ENCODE peak calls at places on chromosomes 12 and 14, in ten cellular contexts. C, F, S, T, V, P, M, D, R and W are unnamed samples.

GRCh38 chr14:39322807-39323206 is 89.1 kb downstream of the MIA2 start:
- DNase-seq in C (no peak), F (no peak), S (no peak), T (no peak), V (no peak), P (no peak), M (no peak), D (no peak), R (no peak), W (no peak)

GRCh38 chr14:104993808-104994591 is 8.4 kb downstream of the CLBA1 start:
- DNase-seq in C (no peak), F (no peak), S (no peak), T (no peak), V (no peak), P (no peak), M (no peak), D (no peak), R (peak), W (no peak)

GRCh38 chr14:37985826-37986470 is 221.8 kb upstream of the SSTR1 start:
- DNase-seq in C (peak), F (peak), S (peak), T (no peak), V (no peak), P (no peak), M (no peak), D (no peak), R (peak), W (peak)

GRCh38 chr12:20798561-20798960 is 11.9 kb upstream of the SLCO1B3 start:
- DNase-seq in C (peak), F (peak), S (no peak), T (no peak), V (no peak), P (no peak), M (no peak), D (no peak), R (no peak), W (peak)

GRCh38 chr14:20696776-20697175 is 8.2 kb downstream of the ANG start:
- DNase-seq in C (no peak), F (no peak), S (no peak), T (no peak), V (no peak), P (no peak), M (no peak), D (no peak), R (no peak), W (no peak)

GRCh38 chr14:63388766-63389431 is 70.2 kb upstream of the GPHB5 start:
- DNase-seq in C (peak), F (peak), S (peak), T (peak), V (peak), P (peak), M (peak), D (peak), R (peak), W (peak)

GRCh38 chr12:84842406-84843013 is 70.1 kb downstream of the SLC6A15 start:
- DNase-seq in C (peak), F (peak), S (no peak), T (no peak), V (no peak), P (no peak), M (peak), D (no peak), R (peak), W (peak)

GRCh38 chr12:105945935-105946334 is 192.8 kb downstream of the NUAK1 start:
- DNase-seq in C (peak), F (peak), S (no peak), T (no peak), V (no peak), P (no peak), M (no peak), D (no peak), R (no peak), W (no peak)

GRCh38 chr12:13889913-13890312 is 91.5 kb downstream of the GRIN2B start:
- DNase-seq in C (no peak), F (no peak), S (no peak), T (no peak), V (no peak), P (no peak), M (no peak), D (no peak), R (no peak), W (no peak)

GRCh38 chr14:70237710-70238109 is 49.0 kb upstream of the SLC8A3 start:
- DNase-seq in C (no peak), F (no peak), S (no peak), T (no peak), V (no peak), P (no peak), M (no peak), D (no peak), R (no peak), W (no peak)

GRCh38 chr12:103742349-103742784 is 98.7 kb downstream of the NT5DC3 start:
- DNase-seq in C (no peak), F (no peak), S (no peak), T (no peak), V (no peak), P (peak), M (no peak), D (no peak), R (no peak), W (peak)

GRCh38 chr14:51922624-51923023 is 62.2 kb downstream of the GNG2 start:
- DNase-seq in C (no peak), F (peak), S (no peak), T (no peak), V (no peak), P (no peak), M (no peak), D (no peak), R (no peak), W (no peak)

GRCh38 chr12:25670076-25671055 is 117.3 kb upstream of the LMNTD1 start:
- DNase-seq in C (no peak), F (no peak), S (no peak), T (no peak), V (no peak), P (no peak), M (no peak), D (no peak), R (no peak), W (peak)

GRCh38 chr12:48788852-48789775 is at the start of gene ADCY6:
- DNase-seq in C (peak), F (peak), S (peak), T (peak), V (peak), P (peak), M (peak), D (no peak), R (peak), W (peak)

GRCh38 chr12:75814856-75815754 is 216.5 kb downstream of the PHLDA1 start:
- DNase-seq in C (peak), F (peak), S (no peak), T (no peak), V (no peak), P (no peak), M (peak), D (no peak), R (peak), W (peak)

GRCh38 chr14:77067632-77068514 is 30.2 kb upstream of the CIPC start:
- DNase-seq in C (no peak), F (peak), S (peak), T (peak), V (peak), P (peak), M (peak), D (peak), R (peak), W (peak)

GRCh38 chr12:23810327-23810902 is 139.1 kb downstream of the SOX5 start:
- DNase-seq in C (no peak), F (no peak), S (no peak), T (no peak), V (no peak), P (no peak), M (no peak), D (no peak), R (no peak), W (no peak)

GRCh38 chr12:29395356-29395755 is 14.4 kb upstream of the ERGIC2 start:
- DNase-seq in C (no peak), F (no peak), S (no peak), T (no peak), V (no peak), P (no peak), M (no peak), D (no peak), R (no peak), W (no peak)

GRCh38 chr14:95265106-95266094 is 54.3 kb downstream of the CLMN start:
- DNase-seq in C (peak), F (peak), S (peak), T (no peak), V (no peak), P (no peak), M (peak), D (peak), R (peak), W (peak)

GRCh38 chr12:115835445-115835844 is 442.0 kb downstream of the MED13L start:
- DNase-seq in C (no peak), F (no peak), S (no peak), T (no peak), V (no peak), P (no peak), M (no peak), D (no peak), R (no peak), W (no peak)

GRCh38 chr14:34050606-34051005 is 99.7 kb upstream of the EGLN3 start:
- DNase-seq in C (no peak), F (no peak), S (no peak), T (no peak), V (no peak), P (no peak), M (no peak), D (no peak), R (no peak), W (peak)

GRCh38 chr14:98704441-98704840 is 567.6 kb downstream of the BCL11B start:
- DNase-seq in C (no peak), F (no peak), S (no peak), T (no peak), V (no peak), P (no peak), M (no peak), D (no peak), R (no peak), W (no peak)

GRCh38 chr12:39920647-39921046 is 185.2 kb downstream of the SLC2A13 start:
- DNase-seq in C (no peak), F (no peak), S (no peak), T (no peak), V (no peak), P (no peak), M (no peak), D (no peak), R (no peak), W (no peak)

GRCh38 chr14:54554401-54554800 is 12.5 kb upstream of the SAMD4A start:
- DNase-seq in C (no peak), F (no peak), S (no peak), T (no peak), V (no peak), P (no peak), M (no peak), D (no peak), R (no peak), W (no peak)

GRCh38 chr12:11822071-11822818 is 172.8 kb downstream of the ETV6 start:
- DNase-seq in C (peak), F (peak), S (peak), T (no peak), V (no peak), P (no peak), M (no peak), D (peak), R (no peak), W (peak)

GRCh38 chr12:53172352-53172751 is 8.2 kb upstream of the ZNF740 start:
- DNase-seq in C (no peak), F (peak), S (no peak), T (no peak), V (no peak), P (no peak), M (no peak), D (no peak), R (peak), W (peak)

GRCh38 chr14:105087308-105087962 is 22.2 kb upstream of the GPR132 start:
- DNase-seq in C (no peak), F (peak), S (peak), T (peak), V (no peak), P (peak), M (peak), D (no peak), R (no peak), W (peak)

GRCh38 chr12:104522985-104523719 is 66.4 kb downstream of the CHST11 start:
- DNase-seq in C (no peak), F (no peak), S (no peak), T (no peak), V (no peak), P (no peak), M (no peak), D (no peak), R (no peak), W (no peak)

GRCh38 chr14:90424686-90425255 is 27.9 kb downstream of the CALM1 start:
- DNase-seq in C (no peak), F (no peak), S (no peak), T (no peak), V (no peak), P (no peak), M (no peak), D (no peak), R (no peak), W (no peak)

GRCh38 chr14:45201908-45202307 is 51.1 kb downstream of the MIS18BP1 start:
- DNase-seq in C (no peak), F (peak), S (no peak), T (no peak), V (no peak), P (no peak), M (no peak), D (peak), R (peak), W (peak)
- TF ChIP-seq CTCF in C (peak), F (peak), S (no peak), T (no peak), V (no peak), P (no peak), M (no peak), D (peak), R (peak), W (peak)

DNA sequence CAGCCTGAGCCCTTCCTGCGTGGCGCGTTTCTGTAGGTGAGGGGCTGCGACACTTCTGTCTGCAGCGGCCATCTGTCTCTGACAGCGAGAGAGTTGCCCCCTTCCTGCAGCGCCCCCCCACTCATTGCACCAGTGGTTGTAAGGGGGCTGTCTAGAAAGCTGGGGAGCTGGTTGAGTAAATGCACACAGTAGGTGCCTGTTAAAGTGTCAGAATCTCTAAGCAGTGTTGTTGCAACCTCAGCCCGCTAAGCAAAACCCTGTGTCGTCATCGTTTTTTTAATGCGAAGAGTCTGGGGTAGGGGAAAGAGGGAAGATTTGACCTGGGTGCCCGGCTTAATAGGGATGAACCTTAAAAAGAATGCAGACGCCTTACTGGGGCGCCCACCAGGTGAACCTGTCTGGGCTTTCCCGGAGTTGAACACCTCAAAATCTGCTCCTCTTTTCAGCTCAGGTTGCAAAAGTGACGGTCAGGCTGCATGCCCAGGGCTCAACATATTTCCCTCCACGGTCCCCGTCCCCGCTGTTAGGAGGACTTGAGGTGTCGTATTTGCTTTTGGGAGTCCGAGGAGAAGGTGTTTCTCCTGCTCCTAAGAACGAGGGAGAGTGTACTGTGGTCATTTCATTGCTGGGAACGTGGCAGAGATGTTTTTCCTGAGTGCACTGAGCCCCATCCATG is 1.0 kb downstream of the DLK1 start:
- DNase-seq in C (no peak), F (no peak), S (no peak), T (no peak), V (no peak), P (no peak), M (no peak), D (no peak), R (no peak), W (no peak)
- H3K4me3 ChIP-seq in C (no peak), F (no peak), S (no peak), T (no peak), V (no peak), P (no peak), M (no peak), D (no peak), R (peak), W (no peak)

DNA sequence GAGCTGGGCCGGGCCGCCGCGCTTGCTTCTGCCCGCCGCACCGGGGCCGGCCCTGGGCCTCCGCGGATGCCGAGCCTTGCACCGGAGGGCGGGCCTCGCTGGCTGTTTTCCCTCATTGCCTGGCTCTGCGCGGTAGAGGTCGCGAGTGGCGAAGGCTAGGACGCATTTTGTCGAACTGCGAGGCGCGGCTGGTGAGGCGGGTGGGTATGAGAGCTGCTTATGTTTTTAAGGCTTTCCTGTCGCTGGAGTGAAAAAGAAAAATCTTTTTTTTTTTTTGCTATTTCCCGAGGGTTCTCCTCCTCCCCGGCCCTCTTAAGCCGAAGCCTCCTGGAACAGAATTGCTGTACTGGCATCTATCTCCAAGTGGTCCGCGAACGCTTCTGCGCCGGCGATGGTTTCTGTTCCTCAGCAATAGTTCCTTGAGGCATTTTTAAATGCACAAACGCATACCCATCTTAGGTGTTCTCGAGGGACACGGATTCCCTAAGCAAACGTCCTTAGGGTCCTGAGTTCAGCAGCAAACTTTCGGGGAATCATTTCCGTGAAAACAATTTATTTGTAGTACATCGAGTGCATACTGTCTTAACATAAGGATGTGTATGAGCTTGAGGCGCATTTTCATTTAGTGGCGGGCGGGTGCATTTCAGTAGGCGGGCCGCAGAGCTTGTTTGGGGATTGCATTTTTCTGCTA is 631 bp downstream of the RESF1 start:
- DNase-seq in C (peak), F (peak), S (peak), T (peak), V (no peak), P (peak), M (peak), D (no peak), R (peak), W (peak)
- TF ChIP-seq CTCF in C (peak), F (no peak), S (no peak), T (no peak), V (no peak), P (no peak), M (peak), D (peak), R (peak), W (no peak)

GRCh38 chr14:36161781-36162180 is 14.7 kb downstream of the PTCSC3 start:
- DNase-seq in C (no peak), F (no peak), S (no peak), T (no peak), V (no peak), P (peak), M (no peak), D (no peak), R (no peak), W (peak)

GRCh38 chr14:36163451-36163850 is 13.1 kb downstream of the PTCSC3 start:
- DNase-seq in C (no peak), F (no peak), S (no peak), T (no peak), V (no peak), P (no peak), M (no peak), D (no peak), R (no peak), W (no peak)

GRCh38 chr14:36167431-36167830 is 9.1 kb downstream of the PTCSC3 start:
- DNase-seq in C (no peak), F (no peak), S (no peak), T (no peak), V (no peak), P (no peak), M (no peak), D (no peak), R (no peak), W (no peak)

DNA sequence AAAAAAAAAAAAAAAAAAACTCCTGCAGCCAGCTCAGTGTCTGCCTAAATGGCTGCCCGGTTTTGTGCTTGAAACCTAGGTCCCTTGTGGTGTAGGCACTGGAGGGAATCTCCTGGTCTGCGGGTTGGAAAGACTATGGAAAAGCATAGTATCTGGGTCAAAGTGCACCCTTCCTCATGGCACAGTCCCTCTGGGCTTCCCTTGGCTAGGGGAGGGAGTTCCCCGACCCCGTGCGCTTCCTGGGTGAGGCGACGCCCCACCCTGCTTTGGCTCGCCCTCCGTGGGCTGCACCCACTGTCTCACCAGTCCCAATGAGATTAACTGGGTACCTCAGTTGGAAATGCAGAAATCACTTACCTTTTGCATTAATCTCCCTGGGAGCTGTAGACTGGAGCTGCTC is 14.3 kb downstream of the PTCSC3 start:
- DNase-seq in C (no peak), F (no peak), S (no peak), T (no peak), V (no peak), P (peak), M (no peak), D (no peak), R (no peak), W (no peak)
- H3K4me3 ChIP-seq in C (no peak), F (no peak), S (no peak), T (no peak), V (no peak), P (no peak), M (no peak), D (no peak), R (no peak), W (no peak)

DNA sequence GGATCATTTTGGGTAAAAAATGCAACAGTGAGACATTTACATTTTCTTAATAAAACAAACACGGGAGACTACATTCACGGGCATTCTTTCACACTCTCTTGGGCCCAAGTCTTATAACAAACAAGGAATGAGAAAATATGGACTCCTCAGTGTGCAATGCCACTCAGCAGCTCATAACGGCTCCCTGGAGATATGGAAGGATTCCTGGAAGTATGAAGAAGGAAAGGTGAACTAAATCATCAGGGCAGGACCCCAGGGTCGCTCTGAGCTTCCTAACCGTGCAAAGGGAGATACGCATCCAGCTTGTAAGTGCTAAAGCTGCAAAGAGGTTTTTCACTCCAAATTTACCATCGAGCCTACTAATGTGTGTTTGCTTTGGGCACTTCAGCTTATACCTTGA is 33.5 kb upstream of the CCDC91 start:
- DNase-seq in C (no peak), F (no peak), S (no peak), T (no peak), V (no peak), P (no peak), M (no peak), D (no peak), R (no peak), W (no peak)
- TF ChIP-seq CTCF in C (no peak), F (no peak), S (no peak), T (no peak), V (no peak), P (no peak), M (no peak), D (no peak), R (no peak), W (no peak)